ENCODE peak calls at places on chromosomes 5 and 9, in six cellular contexts. E is ovary, H is transverse colon, O is GM12878, Z is prostate gland, P is esophagus muscularis mucosa. J is an unnamed sample.

GRCh38 chr9:114958021-114958846 is 27.8 kb upstream of the TNFSF8 start:
- DNase-seq in E (no peak), H (peak; percentile 17), O (no peak), Z (no peak), P (no peak), J (no peak)

GRCh38 chr9:133063159-133063499 is 1.3 kb downstream of the CEL start:
- DNase-seq in E (no peak), H (no peak), O (no peak), Z (no peak), P (no peak), J (no peak)

GRCh38 chr5:57725628-57726504 is 243.3 kb upstream of the ACTBL2 start:
- DNase-seq in E (no peak), H (no peak), O (no peak), Z (no peak), P (no peak), J (no peak)

GRCh38 chr5:1107167-1108007 is 4.5 kb downstream of the SLC12A7 start:
- DNase-seq in E (no peak), H (no peak), O (no peak), Z (no peak), P (no peak), J (no peak)

GRCh38 chr9:4144869-4145268 is 155.0 kb downstream of the GLIS3 start:
- DNase-seq in E (no peak), H (no peak), O (no peak), Z (peak; percentile 22), P (peak; percentile 42), J (no peak)

GRCh38 chr5:175696139-175696854 is 38.4 kb downstream of the HRH2 start:
- DNase-seq in E (peak; percentile 39), H (peak; percentile 72), O (peak; percentile 1), Z (no peak), P (no peak), J (peak; percentile 76)

GRCh38 chr5:52922384-52922783 is 66.8 kb upstream of the ITGA2 start:
- DNase-seq in E (no peak), H (no peak), O (no peak), Z (no peak), P (no peak), J (peak; percentile 68)

GRCh38 chr9:114662081-114662989 is 4.7 kb upstream of the TEX53 start:
- DNase-seq in E (no peak), H (peak; percentile 54), O (no peak), Z (no peak), P (no peak), J (no peak)

GRCh38 chr5:121189569-121190305 is 661.9 kb upstream of the FTMT start:
- DNase-seq in E (no peak), H (no peak), O (no peak), Z (no peak), P (no peak), J (no peak)

GRCh38 chr5:77167695-77168111 is 42.8 kb upstream of the PDE8B start:
- DNase-seq in E (no peak), H (no peak), O (no peak), Z (no peak), P (peak; percentile 77), J (no peak)

GRCh38 chr5:146205499-146206202 is 2.2 kb downstream of the RBM27 start:
- DNase-seq in E (no peak), H (no peak), O (no peak), Z (no peak), P (no peak), J (no peak)

GRCh38 chr9:86315088-86315487 is 32.8 kb upstream of the ISCA1 start:
- DNase-seq in E (no peak), H (no peak), O (no peak), Z (no peak), P (no peak), J (no peak)

GRCh38 chr5:110687485-110687884 is 39.0 kb downstream of the TMEM232 start:
- DNase-seq in E (no peak), H (no peak), O (no peak), Z (no peak), P (no peak), J (no peak)

GRCh38 chr9:36901528-36901927 is 132.5 kb downstream of the PAX5 start:
- DNase-seq in E (no peak), H (no peak), O (no peak), Z (no peak), P (no peak), J (no peak)

GRCh38 chr5:104998169-104998568 is 1435.6 kb upstream of the NUDT12 start:
- DNase-seq in E (no peak), H (no peak), O (no peak), Z (no peak), P (no peak), J (no peak)

GRCh38 chr5:54608423-54609085 is 91.0 kb downstream of the SNX18 start:
- DNase-seq in E (no peak), H (no peak), O (no peak), Z (no peak), P (no peak), J (no peak)

GRCh38 chr9:137387034-137387890 is 35.7 kb downstream of the EXD3 start:
- DNase-seq in E (no peak), H (no peak), O (no peak), Z (no peak), P (no peak), J (no peak)

GRCh38 chr9:14652729-14653377 is 40.4 kb downstream of the ZDHHC21 start:
- DNase-seq in E (no peak), H (no peak), O (no peak), Z (no peak), P (no peak), J (no peak)

GRCh38 chr5:10934789-10935355 is 173.8 kb upstream of the DAP start:
- DNase-seq in E (no peak), H (no peak), O (no peak), Z (no peak), P (peak; percentile 80), J (no peak)

GRCh38 chr9:38393128-38393809 is 767 bp downstream of the ALDH1B1 start:
- DNase-seq in E (no peak), H (no peak), O (no peak), Z (no peak), P (no peak), J (no peak)

DNA sequence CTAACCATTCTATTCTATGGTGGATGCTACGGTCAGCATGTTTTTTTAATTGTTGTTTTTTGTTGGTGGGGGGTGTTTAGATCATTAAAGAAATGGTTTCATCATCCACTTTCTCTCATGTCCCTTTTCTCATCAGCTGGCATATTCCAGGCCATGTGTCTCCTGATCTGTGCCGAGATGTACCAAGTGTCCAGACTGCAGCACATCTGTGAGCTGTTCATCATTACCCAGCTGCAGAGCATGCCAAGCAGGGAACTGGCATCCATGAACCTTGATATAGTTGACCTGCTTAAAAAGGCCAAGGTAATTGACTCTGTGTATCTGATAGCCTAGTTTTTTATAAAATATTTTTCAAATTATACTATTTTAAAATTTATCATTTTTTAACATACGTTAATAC is 38.9 kb downstream of the GLRX start:
- DNase-seq in E (no peak), H (no peak), O (no peak), Z (no peak), P (no peak), J (no peak)
- TF ChIP-seq POLR2A in E (no peak), H (no peak), O (no peak), Z (no peak), P (no peak), J (no peak)

GRCh38 chr5:61279725-61280124 is 52.3 kb upstream of the ZSWIM6 start:
- DNase-seq in E (no peak), H (no peak), O (no peak), Z (no peak), P (no peak), J (no peak)
- H3K27ac ChIP-seq in E (no peak overlapping the region), H (no peak overlapping the region), O (no peak overlapping the region), Z (no peak overlapping the region), P (no peak overlapping the region), J (no peak overlapping the region)

GRCh38 chr9:121120386-121120785 is 45.6 kb downstream of the CNTRL start:
- DNase-seq in E (no peak), H (no peak), O (no peak), Z (no peak), P (no peak), J (no peak)
- H3K4me3 ChIP-seq in E (no peak overlapping the region), H (no peak overlapping the region), O (no peak overlapping the region), Z (no peak overlapping the region), P (no peak overlapping the region), J (no peak overlapping the region)

GRCh38 chr9:94654165-94654894 is 15.0 kb upstream of the FBP1 start:
- DNase-seq in E (no peak), H (no peak), O (no peak), Z (no peak), P (no peak), J (no peak)

GRCh38 chr9:94650924-94651323 is 11.6 kb upstream of the FBP1 start:
- DNase-seq in E (no peak), H (no peak), O (no peak), Z (no peak), P (no peak), J (no peak)

GRCh38 chr9:94655739-94656138 is 16.4 kb upstream of the FBP1 start:
- DNase-seq in E (no peak), H (no peak), O (no peak), Z (no peak), P (no peak), J (no peak)

GRCh38 chr9:94656976-94657375 is 17.7 kb upstream of the FBP1 start:
- DNase-seq in E (no peak), H (no peak), O (no peak), Z (no peak), P (no peak), J (no peak)

GRCh38 chr9:94656190-94656589 is 16.9 kb upstream of the FBP1 start:
- DNase-seq in E (no peak), H (peak; percentile 63), O (peak; percentile 79), Z (no peak), P (no peak), J (no peak)
- TF ChIP-seq POLR2A in E (no peak), H (peak; percentile 36), O (peak; percentile 81), Z (no peak), P (no peak), J (no peak)

DNA sequence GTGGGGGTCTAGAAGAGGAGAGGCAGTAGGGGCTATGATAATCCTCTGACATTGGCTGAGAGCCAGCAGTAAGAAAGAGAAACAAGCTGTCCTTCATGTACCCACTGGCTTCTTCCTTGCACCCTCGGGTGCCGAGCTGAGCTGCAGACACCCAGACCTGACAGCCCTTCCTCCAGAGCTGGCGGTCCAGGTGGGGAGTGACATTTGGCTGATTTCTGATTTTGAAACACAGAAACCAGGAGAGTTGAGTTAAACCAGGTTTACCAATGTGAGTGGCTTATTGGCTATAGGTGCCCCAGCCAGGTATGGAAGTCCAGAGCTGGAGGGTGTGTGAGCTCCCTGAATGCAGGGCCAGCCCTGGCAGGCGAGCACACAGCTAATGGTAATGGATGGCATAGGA is 59.2 kb downstream of the GADD45G start:
- DNase-seq in E (no peak), H (no peak), O (no peak), Z (no peak), P (no peak), J (no peak)
- H3K27ac ChIP-seq in E (no peak overlapping the region), H (peak overlapping the region; percentile 83), O (no peak overlapping the region), Z (peak overlapping the region; percentile 87), P (no peak overlapping the region), J (no peak overlapping the region)